ENCODE peak calls at places on chromosome 22, in five cellular contexts. Q is suprapubic skin, T is smooth muscle cell of the brain vasculature, A is body of pancreas, S is iPS-NIHi11. U is an unnamed sample.
A peak's percentile ranks its signal among the peaks of the same experiment; 100 is the strongest.

GRCh38 chr22:23527971-23528740 is 51.9 kb downstream of the IGLL1 start:
- DNase-seq in A (no peak), T (no peak), Q (no peak), S (no peak), U (no peak)

GRCh38 chr22:19086944-19087343 is 35.3 kb downstream of the DGCR2 start:
- DNase-seq in Q (no peak), A (no peak), T (no peak), S (no peak), U (no peak)

GRCh38 chr22:47157486-47158270 is 395.2 kb downstream of the TBC1D22A start:
- DNase-seq in Q (no peak), A (no peak), S (no peak), T (no peak), U (no peak)

GRCh38 chr22:19533857-19534256 is 9.6 kb upstream of the CLDN5 start:
- DNase-seq in T (no peak), S (no peak), A (no peak), Q (no peak), U (no peak)

GRCh38 chr22:27476729-27477128 is 324.8 kb downstream of the MN1 start:
- DNase-seq in S (no peak), A (no peak), Q (no peak), T (no peak), U (no peak)

GRCh38 chr22:49197986-49198704 is 629.5 kb downstream of the BRD1 start:
- DNase-seq in T (no peak), Q (peak; percentile 43), S (no peak), A (no peak), U (no peak)

GRCh38 chr22:41260871-41261270 is 20.1 kb upstream of the CHADL start:
- DNase-seq in A (no peak), S (no peak), T (no peak), Q (no peak), U (no peak)

GRCh38 chr22:36936362-36937116 is 23.1 kb downstream of the CSF2RB start:
- DNase-seq in S (no peak), Q (no peak), A (no peak), T (no peak), U (peak; percentile 89)

GRCh38 chr22:23824476-23825245 is 14.1 kb downstream of the DERL3 start:
- DNase-seq in Q (no peak), T (no peak), S (no peak), A (no peak), U (no peak)

GRCh38 chr22:22926359-22927195 is 39.0 kb downstream of the IGLL5 start:
- DNase-seq in T (no peak), S (no peak), A (no peak), Q (no peak), U (no peak)

GRCh38 chr22:36015806-36016519 is 12.7 kb downstream of the RBFOX2 start:
- DNase-seq in Q (no peak), S (no peak), T (no peak), A (no peak), U (no peak)

GRCh38 chr22:39654959-39655579 is 84.5 kb downstream of the CACNA1I start:
- DNase-seq in Q (no peak), S (peak; percentile 56), A (no peak), T (no peak), U (no peak)

GRCh38 chr22:39208013-39208680 is 36.6 kb downstream of the PDGFB start:
- DNase-seq in T (no peak), S (no peak), A (peak; percentile 25), Q (peak; percentile 43), U (no peak)

GRCh38 chr22:39746600-39747262 is 146.8 kb downstream of the ENTHD1 start:
- DNase-seq in A (no peak), Q (no peak), S (no peak), T (no peak), U (no peak)

GRCh38 chr22:25876871-25877270 is 134.9 kb downstream of the MYO18B start:
- DNase-seq in A (no peak), T (no peak), S (no peak), Q (no peak), U (no peak)

GRCh38 chr22:40922484-40923303 is 28.5 kb upstream of the RBX1 start:
- DNase-seq in Q (no peak), A (no peak), T (peak; percentile 52), S (peak; percentile 40), U (no peak)

GRCh38 chr22:38029901-38030300 is 27.3 kb upstream of the PICK1 start:
- DNase-seq in S (no peak), Q (no peak), T (no peak), A (no peak), U (no peak)

GRCh38 chr22:43876866-43877509 is 14.7 kb upstream of the SULT4A1 start:
- DNase-seq in A (no peak), T (no peak), Q (peak; percentile 18), S (no peak), U (peak; percentile 60)

GRCh38 chr22:28021998-28022660 is 103.1 kb upstream of the PITPNB start:
- DNase-seq in Q (peak; percentile 46), A (peak; percentile 7), S (no peak), T (no peak), U (peak; percentile 47)

GRCh38 chr22:43643362-43643761 is 168.7 kb downstream of the EFCAB6 start:
- DNase-seq in A (no peak), Q (no peak), T (no peak), S (no peak), U (no peak)

GRCh38 chr22:30591588-30592359 is at the start of gene PES1:
- DNase-seq in A (peak; percentile 97), S (peak; percentile 96), T (peak; percentile 97), Q (peak; percentile 97), U (peak; percentile 96)

GRCh38 chr22:31055322-31056159 is 25.6 kb upstream of the SMTN start:
- DNase-seq in T (peak; percentile 83), Q (peak; percentile 92), A (peak; percentile 82), S (peak; percentile 76), U (peak; percentile 78)

U was measured in cardiac septum.